ENCODE peak calls at places on chromosomes 7 and 10, in seven cellular contexts. N, G, T, L, J, K and V are unnamed samples.

GRCh38 chr7:15557186-15557585 is 4.6 kb downstream of the AGMO start:
- DNase-seq in N (no peak), G (no peak), T (no peak), L (no peak), J (no peak), K (no peak), V (no peak)

GRCh38 chr7:43921423-43921822 is 4.8 kb upstream of the UBE2D4 start:
- DNase-seq in N (no peak), G (no peak), T (no peak), L (no peak), J (no peak), K (no peak), V (no peak)

GRCh38 chr7:5237286-5237685 is 45.5 kb upstream of the SLC29A4 start:
- DNase-seq in N (no peak), G (peak; percentile 26), T (no peak), L (no peak), J (peak; percentile 82), K (no peak), V (peak; percentile 58)

GRCh38 chr10:96651998-96652431 is 65.2 kb upstream of the TM9SF3 start:
- DNase-seq in N (no peak), G (no peak), T (no peak), L (no peak), J (no peak), K (no peak), V (no peak)

GRCh38 chr7:73941836-73942551 is 81.0 kb downstream of the TMEM270 start:
- DNase-seq in N (no peak), G (peak; percentile 19), T (no peak), L (peak; percentile 30), J (no peak), K (no peak), V (no peak)

GRCh38 chr7:128217030-128217805 is 23.9 kb upstream of the LEP start:
- DNase-seq in N (no peak), G (peak; percentile 85), T (no peak), L (peak; percentile 42), J (no peak), K (peak; percentile 79), V (no peak)

GRCh38 chr10:108905821-108906220 is 1017.5 kb downstream of the XPNPEP1 start:
- DNase-seq in N (no peak), G (no peak), T (no peak), L (no peak), J (no peak), K (no peak), V (no peak)

GRCh38 chr10:77666821-77667220 is 29.2 kb upstream of the KCNMA1 start:
- DNase-seq in N (no peak), G (no peak), T (no peak), L (no peak), J (peak; percentile 51), K (no peak), V (no peak)

GRCh38 chr7:150428671-150429451 is 21.6 kb upstream of the GIMAP8 start:
- DNase-seq in N (no peak), G (peak; percentile 55), T (no peak), L (no peak), J (no peak), K (peak; percentile 56), V (peak; percentile 42)

GRCh38 chr7:16026253-16027020 is 340.0 kb upstream of the MEOX2 start:
- DNase-seq in N (no peak), G (peak; percentile 76), T (no peak), L (no peak), J (no peak), K (no peak), V (no peak)

GRCh38 chr10:31004611-31005193 is 27.0 kb downstream of the ZNF438 start:
- DNase-seq in N (no peak), G (peak; percentile 90), T (no peak), L (peak; percentile 51), J (no peak), K (no peak), V (no peak)

GRCh38 chr10:35781643-35782035 is 139.5 kb upstream of the FZD8 start:
- DNase-seq in N (peak; percentile 31), G (peak; percentile 8), T (no peak), L (no peak), J (no peak), K (peak; percentile 57), V (peak; percentile 20)

GRCh38 chr7:122727354-122727753 is 24.6 kb upstream of the RNF148 start:
- DNase-seq in N (no peak), G (no peak), T (no peak), L (no peak), J (no peak), K (no peak), V (no peak)

GRCh38 chr7:134254311-134254710 is 62.4 kb downstream of the SLC35B4 start:
- DNase-seq in N (no peak), G (peak; percentile 8), T (no peak), L (no peak), J (peak; percentile 19), K (no peak), V (no peak)

GRCh38 chr10:71039551-71039950 is 151.2 kb upstream of the PCBD1 start:
- DNase-seq in N (no peak), G (no peak), T (no peak), L (no peak), J (no peak), K (no peak), V (no peak)

GRCh38 chr7:119756687-119757086 is 516.3 kb upstream of the KCND2 start:
- DNase-seq in N (no peak), G (no peak), T (no peak), L (no peak), J (no peak), K (no peak), V (no peak)

GRCh38 chr10:117694251-117694650 is 151.7 kb downstream of the EMX2 start:
- DNase-seq in N (no peak), G (peak; percentile 49), T (no peak), L (no peak), J (no peak), K (no peak), V (no peak)

GRCh38 chr7:132485600-132486594 is 90.4 kb downstream of the PLXNA4 start:
- DNase-seq in N (peak; percentile 30), G (no peak), T (no peak), L (no peak), J (no peak), K (no peak), V (peak; percentile 38)

GRCh38 chr7:66236713-66237303 is 31.7 kb downstream of the TPST1 start:
- DNase-seq in N (no peak), G (no peak), T (no peak), L (no peak), J (no peak), K (no peak), V (no peak)

GRCh38 chr10:30437039-30437781 is 3.2 kb downstream of the MAP3K8 start:
- DNase-seq in N (no peak), G (peak; percentile 83), T (no peak), L (no peak), J (no peak), K (no peak), V (no peak)

GRCh38 chr10:50600831-50601466 is 22.8 kb downstream of the SGMS1 start:
- DNase-seq in N (no peak), G (peak; percentile 22), T (no peak), L (no peak), J (no peak), K (no peak), V (no peak)